ENCODE peak calls at places on chromosome 21, in nine cellular contexts. U, O, D, V, K, B, F, H and R are unnamed samples.

GRCh38 chr21:35342440-35342839 is 293.3 kb upstream of the RUNX1 start:
- DNase-seq in H (no peak), U (no peak), V (peak), B (no peak), D (no peak), F (no peak), O (no peak), K (no peak), R (no peak)

GRCh38 chr21:36480618-36481017 is 696 bp upstream of the CLDN14 start:
- DNase-seq in D (no peak), V (no peak), F (no peak), U (no peak), H (no peak), K (no peak), B (no peak), O (no peak), R (no peak)

GRCh38 chr21:38487906-38488639 is 10.2 kb downstream of the ERG start:
- DNase-seq in K (no peak), V (no peak), F (no peak), O (no peak), B (no peak), U (no peak), H (no peak), D (no peak), R (no peak)

GRCh38 chr21:34110594-34111202 is 37.3 kb downstream of the MRPS6 start:
- DNase-seq in F (no peak), V (no peak), K (peak), H (no peak), B (no peak), O (no peak), D (no peak), U (no peak), R (no peak)

GRCh38 chr21:21018841-21019240 is 20.6 kb downstream of the NCAM2 start:
- DNase-seq in K (no peak), D (no peak), F (no peak), B (no peak), O (no peak), H (no peak), V (no peak), U (no peak), R (no peak)

GRCh38 chr21:33011462-33011861 is 14.3 kb upstream of the OLIG2 start:
- DNase-seq in U (no peak), F (no peak), D (no peak), B (peak), V (no peak), K (no peak), H (peak), O (no peak), R (peak)

GRCh38 chr21:39523930-39524329 is 72.2 kb downstream of the SH3BGR start:
- DNase-seq in F (no peak), O (no peak), V (no peak), D (no peak), B (no peak), U (no peak), H (no peak), K (no peak), R (no peak)

GRCh38 chr21:16624468-16625102 is 888.3 kb upstream of the CXADR start:
- DNase-seq in F (no peak), K (no peak), D (no peak), U (no peak), O (no peak), B (no peak), H (no peak), V (no peak), R (no peak)

GRCh38 chr21:33541105-33541711 is 709 bp downstream of the GART start:
- DNase-seq in H (peak), B (peak), V (no peak), U (no peak), F (no peak), K (no peak), O (no peak), D (no peak), R (peak)

GRCh38 chr21:32994305-32994704 is 31.4 kb upstream of the OLIG2 start:
- DNase-seq in B (peak), U (no peak), H (peak), K (peak), V (no peak), O (no peak), F (peak), D (no peak), R (peak)

GRCh38 chr21:38956791-38957571 is 151.3 kb downstream of the ETS2 start:
- DNase-seq in K (no peak), F (no peak), B (no peak), H (peak), U (no peak), D (no peak), O (no peak), V (no peak), R (peak)

GRCh38 chr21:36126166-36126565 is 8.7 kb upstream of the CBR3 start:
- DNase-seq in B (no peak), D (no peak), O (no peak), F (no peak), U (no peak), V (no peak), K (no peak), H (peak), R (peak)

GRCh38 chr21:26490771-26491170 is 82.3 kb downstream of the CYYR1 start:
- DNase-seq in B (peak), D (no peak), V (no peak), K (no peak), U (no peak), H (no peak), F (no peak), O (no peak), R (no peak)
- TF ChIP-seq CTCF in B (no peak), D (no peak), V (no peak), K (no peak), U (no peak), H (no peak), F (no peak), O (no peak), R (no peak)

GRCh38 chr21:43194303-43195130 is 25.7 kb downstream of the CRYAA start:
- DNase-seq in U (peak), H (no peak), F (no peak), D (peak), O (peak), K (no peak), B (no peak), V (peak), R (no peak)

GRCh38 chr21:43192501-43193081 is 23.8 kb downstream of the CRYAA start:
- DNase-seq in V (no peak), D (peak), F (no peak), O (peak), U (peak), B (no peak), K (no peak), H (no peak), R (no peak)

GRCh38 chr21:43193088-43193650 is 24.4 kb downstream of the CRYAA start:
- DNase-seq in H (no peak), B (no peak), D (peak), K (no peak), U (peak), V (no peak), F (no peak), O (no peak), R (no peak)

GRCh38 chr21:43195131-43196021 is 26.6 kb downstream of the CRYAA start:
- DNase-seq in U (peak), D (peak), B (peak), V (no peak), O (peak), F (no peak), H (peak), K (no peak), R (no peak)

GRCh38 chr21:43193651-43194302 is 25.0 kb downstream of the CRYAA start:
- DNase-seq in D (peak), F (no peak), B (peak), U (peak), V (no peak), H (peak), K (no peak), O (peak), R (peak)
- TF ChIP-seq CTCF in D (no peak), F (no peak), B (no peak), U (no peak), V (no peak), H (no peak), K (no peak), O (no peak), R (no peak)

GRCh38 chr21:43313939-43314405 is 113.0 kb downstream of the SIK1 start:
- DNase-seq in V (no peak), O (peak), H (no peak), F (no peak), U (no peak), K (no peak), D (no peak), B (no peak), R (no peak)

GRCh38 chr21:43317254-43317748 is 109.6 kb downstream of the SIK1 start:
- DNase-seq in K (no peak), B (no peak), H (no peak), F (no peak), O (peak), V (no peak), D (no peak), U (no peak), R (no peak)

GRCh38 chr21:43316156-43316845 is 110.6 kb downstream of the SIK1 start:
- DNase-seq in B (no peak), O (peak), K (no peak), V (no peak), F (no peak), D (no peak), H (no peak), U (no peak), R (no peak)

GRCh38 chr21:43313221-43313938 is 113.6 kb downstream of the SIK1 start:
- DNase-seq in D (no peak), K (no peak), O (peak), U (no peak), B (no peak), H (no peak), F (no peak), V (no peak), R (no peak)

DNA sequence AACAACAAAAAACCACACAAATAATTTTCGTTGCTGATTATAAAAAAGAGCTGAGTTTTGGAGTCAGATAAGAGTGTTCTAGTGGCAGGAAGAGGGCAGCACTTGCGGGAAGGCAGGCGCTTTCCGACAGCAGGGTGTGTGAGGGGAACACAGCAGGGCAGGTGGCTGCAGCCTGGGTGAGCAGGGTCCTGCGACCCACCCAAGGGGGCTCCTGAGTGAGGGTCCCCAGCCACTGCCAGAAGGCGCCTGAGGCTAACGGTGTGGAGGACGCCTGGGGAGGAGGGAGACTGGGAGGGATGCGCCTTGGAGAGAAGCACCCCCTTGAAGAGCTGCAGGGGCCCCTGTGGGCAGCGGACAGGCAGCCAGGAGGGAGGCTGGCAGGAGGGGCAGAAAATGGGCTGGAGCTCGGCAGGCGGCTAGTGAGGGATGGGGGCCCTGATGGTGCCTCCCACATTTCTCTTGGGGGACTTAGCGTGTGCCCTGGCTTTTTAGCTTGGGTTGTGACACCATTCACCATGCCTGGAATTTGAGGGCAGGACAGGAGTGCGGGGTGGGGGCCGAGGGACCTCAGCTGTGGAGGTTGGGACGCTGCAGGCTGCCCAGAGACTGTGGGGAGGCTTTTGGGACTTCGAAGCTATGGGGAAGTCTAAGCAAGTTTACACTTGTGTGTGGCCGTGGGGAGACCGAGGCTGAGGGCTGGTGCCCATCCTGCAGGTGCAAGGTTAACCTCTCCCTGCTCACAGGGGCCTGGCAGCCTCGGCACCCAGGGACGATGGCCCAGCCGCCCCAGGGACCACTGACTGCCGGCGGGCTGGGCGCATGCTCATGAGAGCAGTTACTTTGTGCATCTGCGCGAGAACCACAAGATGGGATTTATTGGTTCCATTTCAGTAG is 111.4 kb downstream of the SIK1 start:
- DNase-seq in V (no peak), H (peak), O (peak), U (no peak), B (no peak), K (no peak), D (no peak), F (no peak), R (no peak)
- TF ChIP-seq CTCF in V (peak), H (peak), O (peak), U (no peak), B (no peak), K (no peak), D (no peak), F (no peak), R (no peak)

GRCh38 chr21:41830764-41831452 is 48.2 kb downstream of the PRDM15 start:
- DNase-seq in K (no peak), F (no peak), D (no peak), V (no peak), O (no peak), H (no peak), U (no peak), B (no peak), R (no peak)

GRCh38 chr21:41831453-41831831 is 47.7 kb downstream of the PRDM15 start:
- DNase-seq in U (no peak), B (no peak), O (no peak), F (no peak), K (no peak), D (no peak), H (no peak), V (no peak), R (no peak)

GRCh38 chr21:41834252-41834925 is 44.8 kb downstream of the PRDM15 start:
- DNase-seq in F (no peak), V (no peak), K (no peak), U (no peak), B (no peak), O (no peak), H (no peak), D (no peak), R (no peak)

GRCh38 chr21:41833138-41834115 is 45.7 kb downstream of the PRDM15 start:
- DNase-seq in H (no peak), F (no peak), D (no peak), B (no peak), O (no peak), U (no peak), V (peak), K (no peak), R (no peak)

GRCh38 chr21:41832230-41833137 is 46.7 kb downstream of the PRDM15 start:
- DNase-seq in B (no peak), O (no peak), D (no peak), H (no peak), U (no peak), F (no peak), K (no peak), V (no peak), R (no peak)
- TF ChIP-seq CTCF in B (no peak), O (no peak), D (no peak), H (no peak), U (no peak), F (no peak), K (no peak), V (no peak), R (no peak)

GRCh38 chr21:31557956-31558838 is 101.3 kb upstream of the SOD1 start:
- DNase-seq in O (no peak), V (no peak), F (peak), B (peak), H (no peak), U (peak), D (no peak), K (no peak), R (no peak)

GRCh38 chr21:31557421-31557955 is 102.0 kb upstream of the SOD1 start:
- DNase-seq in K (no peak), D (no peak), U (peak), O (peak), V (no peak), F (peak), H (no peak), B (no peak), R (no peak)

GRCh38 chr21:31560479-31560878 is 99.0 kb upstream of the SOD1 start:
- DNase-seq in F (no peak), D (no peak), V (no peak), O (no peak), K (no peak), U (no peak), B (no peak), H (no peak), R (no peak)

GRCh38 chr21:31559368-31560119 is 99.9 kb upstream of the SOD1 start:
- DNase-seq in B (peak), F (peak), D (peak), V (peak), O (peak), H (peak), U (peak), K (no peak), R (peak)

DNA sequence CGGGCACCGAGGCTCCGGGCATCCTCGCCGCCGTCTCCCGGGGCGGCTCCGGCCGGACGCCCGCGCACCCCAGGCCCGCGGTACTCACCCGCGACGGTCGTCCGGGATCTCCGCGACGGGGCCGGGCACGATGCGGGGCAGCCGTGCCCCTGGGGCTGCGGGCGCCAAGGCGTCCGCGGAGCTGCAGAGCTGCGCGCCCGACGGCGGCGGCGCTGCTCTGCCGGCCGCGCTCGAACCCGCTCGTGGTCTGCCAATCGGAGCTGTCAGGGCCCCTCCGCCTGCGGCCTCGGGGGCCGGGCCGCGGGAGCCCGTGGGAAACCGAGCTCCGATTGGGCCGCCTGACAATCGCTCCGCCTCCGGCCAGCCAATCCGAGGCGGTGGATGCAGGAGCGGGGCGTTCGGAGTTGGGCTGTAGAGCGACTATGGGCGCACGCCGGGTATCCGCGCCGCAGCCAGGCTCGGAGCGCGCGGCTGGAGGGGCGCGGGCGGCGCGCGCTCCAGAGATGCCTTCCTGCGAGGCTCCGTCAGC is 100.6 kb upstream of the SOD1 start:
- DNase-seq in D (peak), O (peak), B (peak), K (no peak), V (peak), U (peak), H (peak), F (peak), R (peak)
- TF ChIP-seq CTCF in D (no peak), O (peak), B (no peak), K (no peak), V (peak), U (peak), H (no peak), F (peak), R (no peak)

DNA sequence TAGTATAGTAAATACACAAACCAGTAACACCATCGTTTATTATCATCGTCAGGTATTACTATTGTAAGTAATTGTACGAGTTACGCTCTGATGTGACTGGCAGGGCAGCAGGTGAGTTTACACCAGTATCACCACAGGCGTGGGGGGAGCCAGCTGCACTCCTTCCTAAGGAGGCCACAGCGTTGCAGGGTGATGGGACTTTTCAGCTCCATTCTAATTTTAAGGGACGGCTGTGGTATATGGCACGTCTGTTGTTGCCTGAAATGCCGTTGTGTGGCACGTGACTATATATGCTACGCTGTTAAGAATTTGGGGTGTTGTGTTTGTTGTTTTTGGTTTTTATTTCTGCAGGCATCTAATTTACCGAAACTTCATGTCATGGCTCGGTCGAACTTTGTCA is 164.8 kb upstream of the COL6A1 start:
- DNase-seq in K (no peak), F (no peak), U (no peak), H (no peak), O (no peak), D (no peak), B (no peak), V (no peak), R (no peak)
- TF ChIP-seq CTCF in K (no peak), F (no peak), U (no peak), H (no peak), O (no peak), D (no peak), B (no peak), V (no peak), R (no peak)

DNA sequence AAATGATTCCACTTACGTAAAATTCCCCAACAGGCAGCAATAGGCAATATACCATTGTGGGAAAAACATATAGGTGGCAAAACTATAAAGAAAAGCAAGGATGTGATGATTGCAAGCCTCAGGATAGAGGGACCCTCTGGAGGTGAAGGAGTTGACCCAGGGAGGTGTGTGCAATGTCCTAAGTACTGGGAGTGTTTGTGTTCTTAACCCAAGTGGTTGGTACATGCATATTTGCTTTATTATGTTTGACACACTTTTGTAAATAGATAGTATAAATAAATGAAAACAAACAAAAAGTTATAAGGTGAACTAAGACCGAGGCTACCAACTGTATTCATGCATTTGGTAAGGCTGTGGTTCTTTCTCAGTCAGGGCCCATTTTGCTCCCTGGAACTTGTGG is 7.5 kb downstream of the MX1 start:
- DNase-seq in F (no peak), U (no peak), K (no peak), B (no peak), H (no peak), V (no peak), D (no peak), O (no peak), R (no peak)
- TF ChIP-seq CTCF in F (no peak), U (no peak), K (no peak), B (no peak), H (no peak), V (no peak), D (no peak), O (no peak), R (no peak)

GRCh38 chr21:29024474-29025327 is at the start of gene USP16:
- DNase-seq in D (peak), V (peak), O (peak), B (peak), K (peak), U (peak), H (peak), F (peak), R (peak)
- TF ChIP-seq CTCF in D (no peak), V (no peak), O (no peak), B (no peak), K (peak), U (peak), H (peak), F (no peak), R (peak)

GRCh38 chr21:42668620-42669019 is 15.2 kb downstream of the PDE9A start:
- DNase-seq in F (no peak), U (no peak), B (no peak), H (no peak), V (no peak), O (peak), K (no peak), D (no peak), R (no peak)

GRCh38 chr21:42670058-42670830 is 16.8 kb downstream of the PDE9A start:
- DNase-seq in K (no peak), F (no peak), D (no peak), B (no peak), H (no peak), O (no peak), U (no peak), V (no peak), R (no peak)

GRCh38 chr21:42670884-42671283 is 17.5 kb downstream of the PDE9A start:
- DNase-seq in D (no peak), U (no peak), O (no peak), H (peak), K (no peak), F (no peak), B (no peak), V (no peak), R (no peak)

GRCh38 chr21:42668193-42668592 is 14.8 kb downstream of the PDE9A start:
- DNase-seq in O (peak), V (no peak), K (no peak), D (no peak), B (no peak), U (no peak), F (no peak), H (no peak), R (no peak)

GRCh38 chr21:42669069-42669468 is 15.6 kb downstream of the PDE9A start:
- DNase-seq in H (no peak), F (no peak), B (peak), K (no peak), D (no peak), U (no peak), V (no peak), O (peak), R (no peak)
- TF ChIP-seq CTCF in H (peak), F (no peak), B (peak), K (no peak), D (no peak), U (peak), V (no peak), O (no peak), R (no peak)